ENCODE peak calls at places on chromosomes 3 and 15, in four cellular contexts. One of them, this sample, is unnamed.

GRCh38 chr3:184050217-184050847 is 2.5 kb upstream of the HTR3C start:
- DNase-seq in GM12878: no peak
- DNase-seq in HepG2: no peak
- DNase-seq in H1: no peak
- DNase-seq in this sample: no peak

GRCh38 chr15:70480196-70480856 is 283.0 kb downstream of the UACA start:
- DNase-seq in GM12878: no peak
- DNase-seq in HepG2: no peak
- DNase-seq in H1: no peak
- DNase-seq in this sample: no peak

GRCh38 chr3:42680256-42680655 is 5.1 kb upstream of the KLHL40 start:
- DNase-seq in GM12878: no peak
- DNase-seq in HepG2: no peak
- DNase-seq in H1: no peak
- DNase-seq in this sample: no peak

GRCh38 chr15:38540516-38540915 is 24.1 kb downstream of the RASGRP1 start:
- DNase-seq in GM12878: no peak
- DNase-seq in HepG2: no peak
- DNase-seq in H1: no peak
- DNase-seq in this sample: no peak

GRCh38 chr3:5731100-5731499 is 543.6 kb downstream of the EDEM1 start:
- DNase-seq in GM12878: no peak
- DNase-seq in HepG2: no peak
- DNase-seq in H1: no peak
- DNase-seq in this sample: peak

GRCh38 chr3:15439476-15439875 is 12.1 kb downstream of the EAF1 start:
- DNase-seq in GM12878: no peak
- DNase-seq in HepG2: no peak
- DNase-seq in H1: no peak
- DNase-seq in this sample: no peak

GRCh38 chr3:177345049-177345972 is 148.0 kb upstream of the TBL1XR1 start:
- DNase-seq in GM12878: no peak
- DNase-seq in HepG2: peak
- DNase-seq in H1: no peak
- DNase-seq in this sample: peak

GRCh38 chr15:96869122-96869521 is 538.6 kb downstream of the NR2F2 start:
- DNase-seq in GM12878: no peak
- DNase-seq in HepG2: no peak
- DNase-seq in H1: no peak
- DNase-seq in this sample: no peak

GRCh38 chr15:95850837-95851236 is 479.7 kb upstream of the NR2F2 start:
- DNase-seq in GM12878: no peak
- DNase-seq in HepG2: no peak
- DNase-seq in H1: no peak
- DNase-seq in this sample: no peak

GRCh38 chr3:107753494-107753893 is 230.7 kb downstream of the BBX start:
- DNase-seq in GM12878: no peak
- DNase-seq in HepG2: peak
- DNase-seq in H1: no peak
- DNase-seq in this sample: peak
- TF ChIP-seq TCF12 in GM12878: no peak
- TF ChIP-seq TCF12 in HepG2: no peak
- TF ChIP-seq TCF12 in H1: no peak
- TF ChIP-seq TCF12 in this sample: no peak

GRCh38 chr3:52094591-52095485 is 38.5 kb upstream of the DUSP7 start:
- DNase-seq in GM12878: no peak
- DNase-seq in HepG2: no peak
- DNase-seq in H1: no peak
- DNase-seq in this sample: no peak
- TF ChIP-seq TCF12 in GM12878: no peak
- TF ChIP-seq TCF12 in HepG2: no peak
- TF ChIP-seq TCF12 in H1: no peak
- TF ChIP-seq TCF12 in this sample: no peak

GRCh38 chr3:141499965-141500364 is 13.1 kb downstream of the RASA2 start:
- DNase-seq in GM12878: no peak
- DNase-seq in HepG2: no peak
- DNase-seq in H1: no peak
- DNase-seq in this sample: no peak
- TF ChIP-seq TCF12 in GM12878: no peak
- TF ChIP-seq TCF12 in HepG2: no peak
- TF ChIP-seq TCF12 in H1: no peak
- TF ChIP-seq TCF12 in this sample: no peak

DNA sequence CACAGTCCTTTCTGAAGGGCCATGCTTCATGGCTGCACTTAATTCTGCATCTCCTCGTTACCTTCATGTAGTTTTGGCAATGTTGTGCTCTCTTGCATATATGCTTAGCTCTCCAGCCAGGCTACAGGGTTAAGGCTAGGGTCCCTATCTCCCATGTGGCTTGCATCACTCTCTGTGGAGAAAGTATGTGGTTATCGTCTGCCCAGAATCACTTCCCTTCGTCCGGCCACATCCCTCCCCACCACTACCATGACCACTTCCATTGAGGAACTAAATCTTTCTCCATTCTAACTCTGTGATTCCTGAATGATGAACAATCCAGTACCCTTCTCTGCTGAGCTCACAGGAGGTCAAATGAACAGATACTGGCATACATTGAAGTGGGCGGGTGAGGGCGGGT is 34.0 kb downstream of the WWTR1 start:
- DNase-seq in GM12878: no peak
- DNase-seq in HepG2: no peak
- DNase-seq in H1: no peak
- DNase-seq in this sample: no peak
- TF ChIP-seq TCF12 in GM12878: no peak
- TF ChIP-seq TCF12 in HepG2: no peak
- TF ChIP-seq TCF12 in H1: no peak
- TF ChIP-seq TCF12 in this sample: no peak

GRCh38 chr3:11613319-11613718 is 30.4 kb downstream of the VGLL4 start:
- DNase-seq in GM12878: no peak
- DNase-seq in HepG2: no peak
- DNase-seq in H1: no peak
- DNase-seq in this sample: no peak
- TF ChIP-seq TCF12 in GM12878: no peak
- TF ChIP-seq TCF12 in HepG2: no peak
- TF ChIP-seq TCF12 in H1: no peak
- TF ChIP-seq TCF12 in this sample: no peak

GRCh38 chr3:149738891-149739290 is 13.4 kb downstream of the COMMD2 start:
- DNase-seq in GM12878: no peak
- DNase-seq in HepG2: no peak
- DNase-seq in H1: no peak
- DNase-seq in this sample: no peak

GRCh38 chr3:149739396-149739795 is 12.9 kb downstream of the COMMD2 start:
- DNase-seq in GM12878: no peak
- DNase-seq in HepG2: peak
- DNase-seq in H1: no peak
- DNase-seq in this sample: no peak

GRCh38 chr3:149732234-149732633 is 20.1 kb downstream of the COMMD2 start:
- DNase-seq in GM12878: no peak
- DNase-seq in HepG2: no peak
- DNase-seq in H1: no peak
- DNase-seq in this sample: no peak

DNA sequence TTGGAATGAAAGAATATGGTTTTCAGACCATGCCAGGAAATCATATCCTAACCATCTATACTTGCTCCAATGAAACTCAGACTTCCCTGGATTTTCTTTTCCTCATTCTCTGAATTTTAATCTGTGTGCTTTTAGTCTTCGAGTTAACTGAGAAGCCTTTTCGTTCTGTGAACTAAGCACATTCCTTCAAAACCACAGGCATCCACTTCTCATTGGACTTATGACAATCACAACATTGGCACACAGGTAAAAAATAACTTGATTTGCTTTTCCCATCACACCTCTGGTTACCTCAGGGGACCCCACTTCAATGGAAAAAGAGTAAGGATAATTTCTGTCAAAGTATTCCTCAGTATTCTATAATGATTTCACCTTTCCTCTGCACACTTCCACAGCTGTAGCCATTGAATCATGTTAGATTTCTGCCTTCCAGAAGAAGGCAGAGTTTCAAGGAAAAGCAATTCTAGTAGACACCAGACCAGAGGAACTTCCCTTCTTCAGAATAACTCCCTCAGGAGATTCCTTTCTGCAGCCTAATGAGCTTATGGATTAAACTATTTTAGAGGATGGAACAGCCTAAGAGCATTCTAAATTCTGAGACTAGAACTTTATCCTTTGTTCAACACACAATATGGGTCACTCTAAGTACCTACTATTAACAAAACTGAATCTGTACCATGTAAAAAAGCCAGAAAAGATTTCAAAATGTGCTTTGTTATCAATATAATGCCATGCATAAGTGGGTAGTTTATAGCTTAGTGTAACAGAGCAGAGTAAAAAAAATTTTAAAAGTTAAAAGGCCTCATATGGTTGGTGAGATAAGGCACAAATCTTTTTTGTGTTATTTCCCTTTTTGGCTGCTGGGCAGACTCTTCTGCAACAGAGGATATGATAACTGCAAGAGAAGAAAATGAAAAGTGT is 15.8 kb downstream of the COMMD2 start:
- DNase-seq in GM12878: no peak
- DNase-seq in HepG2: peak
- DNase-seq in H1: no peak
- DNase-seq in this sample: no peak
- TF ChIP-seq TCF12 in GM12878: no peak
- TF ChIP-seq TCF12 in HepG2: no peak
- TF ChIP-seq TCF12 in H1: no peak
- TF ChIP-seq TCF12 in this sample: no peak

GRCh38 chr3:46270474-46270873 is 28.2 kb downstream of the CCR3 start:
- DNase-seq in GM12878: no peak
- DNase-seq in HepG2: no peak
- DNase-seq in H1: no peak
- DNase-seq in this sample: no peak

GRCh38 chr3:46271910-46272309 is 29.6 kb downstream of the CCR3 start:
- DNase-seq in GM12878: no peak
- DNase-seq in HepG2: no peak
- DNase-seq in H1: no peak
- DNase-seq in this sample: no peak

GRCh38 chr3:46266598-46266997 is 24.3 kb downstream of the CCR3 start:
- DNase-seq in GM12878: no peak
- DNase-seq in HepG2: no peak
- DNase-seq in H1: no peak
- DNase-seq in this sample: no peak

GRCh38 chr3:46271209-46271608 is 28.9 kb downstream of the CCR3 start:
- DNase-seq in GM12878: no peak
- DNase-seq in HepG2: no peak
- DNase-seq in H1: no peak
- DNase-seq in this sample: no peak

DNA sequence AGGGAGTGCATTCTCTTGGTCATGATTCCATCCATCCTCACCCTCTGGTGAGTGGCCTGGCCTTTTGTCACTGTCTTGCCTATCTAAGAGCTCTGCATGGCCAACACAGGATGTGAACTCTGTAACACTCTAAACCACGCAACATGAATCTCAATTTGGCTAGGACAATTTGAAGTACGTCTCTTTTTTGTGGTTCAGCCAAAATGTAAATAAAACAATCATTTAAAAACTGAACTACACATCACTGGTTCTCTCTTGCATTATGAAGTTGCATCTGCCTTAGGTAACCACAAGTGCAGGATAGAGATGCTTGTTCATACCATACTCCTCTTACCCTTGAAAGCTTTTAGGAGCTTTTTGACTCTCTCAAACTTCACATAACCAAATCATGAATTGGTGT is 27.3 kb downstream of the CCR3 start:
- DNase-seq in GM12878: no peak
- DNase-seq in HepG2: no peak
- DNase-seq in H1: no peak
- DNase-seq in this sample: no peak
- TF ChIP-seq TCF12 in GM12878: no peak
- TF ChIP-seq TCF12 in HepG2: no peak
- TF ChIP-seq TCF12 in H1: no peak
- TF ChIP-seq TCF12 in this sample: no peak